ENCODE peak calls at places on chromosomes 13 and 19, in ten cellular contexts. K is RWPE1, H is foreskin fibroblast, L is B cell, C is endothelial cell, F is esophagus muscularis mucosa, A is HFF-Myc, Q is right lobe of liver, V is type B pancreatic cell, U is fibroblast of mammary gland. S is an unnamed sample.

GRCh38 chr19:16520986-16521624 is 21.1 kb downstream of the CHERP start:
- DNase-seq in K (no peak), H (no peak), L (no peak), C (no peak), F (no peak), A (no peak), Q (no peak), V (no peak), U (no peak), S (no peak)

GRCh38 chr19:47032171-47032811 is 12.7 kb downstream of the NPAS1 start:
- DNase-seq in K (peak; percentile 71), H (no peak), L (peak; percentile 73), C (peak; percentile 64), F (no peak), A (no peak), Q (no peak), V (no peak), U (no peak), S (no peak)

GRCh38 chr19:18840288-18841260 is 8.8 kb downstream of the UPF1 start:
- DNase-seq in K (no peak), H (no peak), L (no peak), C (no peak), F (no peak), A (no peak), Q (no peak), V (no peak), U (no peak), S (no peak)

GRCh38 chr19:50933640-50934039 is 19.2 kb downstream of the KLK5 start:
- DNase-seq in K (peak; percentile 53), H (no peak), L (no peak), C (no peak), F (no peak), A (no peak), Q (no peak), V (no peak), U (peak; percentile 54), S (no peak)

GRCh38 chr13:110944968-110945952 is 30.4 kb upstream of the ANKRD10 start:
- DNase-seq in K (no peak), H (no peak), L (no peak), C (no peak), F (no peak), A (no peak), Q (no peak), V (no peak), U (no peak), S (no peak)

GRCh38 chr13:104015646-104016396 is 949.6 kb upstream of the SLC10A2 start:
- DNase-seq in K (no peak), H (no peak), L (no peak), C (no peak), F (no peak), A (no peak), Q (no peak), V (no peak), U (peak; percentile 8), S (no peak)

GRCh38 chr13:29336356-29336755 is 259.1 kb downstream of the SLC7A1 start:
- DNase-seq in K (no peak), H (no peak), L (no peak), C (no peak), F (no peak), A (no peak), Q (no peak), V (no peak), U (no peak), S (no peak)

GRCh38 chr13:43005460-43006236 is 13.6 kb upstream of the EPSTI1 start:
- DNase-seq in K (peak; percentile 42), H (no peak), L (no peak), C (no peak), F (no peak), A (no peak), Q (no peak), V (no peak), U (peak; percentile 28), S (no peak)

GRCh38 chr19:3154957-3155736 is 19.3 kb downstream of the GNA15 start:
- DNase-seq in K (peak; percentile 98), H (peak; percentile 100), L (peak; percentile 90), C (peak; percentile 73), F (no peak), A (peak; percentile 98), Q (no peak), V (no peak), U (peak; percentile 100), S (no peak)

GRCh38 chr13:92460479-92460878 is 766.1 kb upstream of the GPC6 start:
- DNase-seq in K (no peak), H (no peak), L (no peak), C (no peak), F (no peak), A (no peak), Q (no peak), V (no peak), U (no peak), S (no peak)

GRCh38 chr13:75217949-75218348 is 264.0 kb downstream of the TBC1D4 start:
- DNase-seq in K (no peak), H (peak; percentile 28), L (no peak), C (no peak), F (no peak), A (no peak), Q (no peak), V (no peak), U (peak; percentile 40), S (no peak)
- TF ChIP-seq CTCF in K (no peak), H (peak; percentile 1), L (no peak), C (no peak), F (no peak), A (no peak), Q (no peak), V (no peak), U (no peak), S (peak; percentile 65)

GRCh38 chr13:86567119-86567518 is 767.9 kb upstream of the SLITRK6 start:
- DNase-seq in K (no peak), H (no peak), L (no peak), C (no peak), F (no peak), A (no peak), Q (no peak), V (no peak), U (no peak), S (no peak)
- TF ChIP-seq CTCF in K (no peak), H (no peak), L (no peak), C (no peak), F (no peak), A (peak; percentile 21), Q (peak; percentile 25), V (peak; percentile 21), U (peak; percentile 13), S (peak; percentile 24)

GRCh38 chr13:98129059-98129741 is 13.7 kb upstream of the FARP1 start:
- DNase-seq in K (no peak), H (peak; percentile 34), L (no peak), C (no peak), F (no peak), A (no peak), Q (no peak), V (no peak), U (peak; percentile 84), S (no peak)
- TF ChIP-seq CTCF in K (no peak), H (no peak), L (no peak), C (no peak), F (no peak), A (no peak), Q (no peak), V (no peak), U (no peak), S (peak; percentile 29)

GRCh38 chr19:4567584-4568071 is 8.1 kb upstream of the SEMA6B start:
- DNase-seq in K (no peak), H (no peak), L (no peak), C (peak; percentile 90), F (no peak), A (no peak), Q (no peak), V (no peak), U (peak; percentile 60), S (peak; percentile 87)
- TF ChIP-seq CTCF in K (peak; percentile 83), H (peak; percentile 83), L (peak; percentile 51), C (peak; percentile 83), F (peak; percentile 76), A (peak; percentile 93), Q (peak; percentile 56), V (peak; percentile 85), U (peak; percentile 82), S (peak; percentile 84)